ENCODE peak calls at places on chromosomes 1 and 21, in four cellular contexts. H is K562, E is HepG2, R is GM12878. O is an unnamed sample.

GRCh38 chr1:25546193-25546592 is 2.8 kb downstream of the LDLRAP1 start:
- DNase-seq in H (no peak), R (no peak), E (no peak), O (no peak)

GRCh38 chr1:187054862-187055757 is 226.4 kb downstream of the PLA2G4A start:
- DNase-seq in R (no peak), E (no peak), H (no peak), O (no peak)

GRCh38 chr1:119960501-119960900 is 64.2 kb upstream of the ADAM30 start:
- DNase-seq in H (no peak), E (no peak), R (no peak), O (no peak)

GRCh38 chr1:234997201-234998173 is 131.2 kb downstream of the TOMM20 start:
- DNase-seq in R (no peak), H (no peak), E (peak), O (no peak)

GRCh38 chr1:57279909-57280666 is 143.8 kb downstream of the DAB1 start:
- DNase-seq in H (no peak), E (peak), R (no peak), O (no peak)

GRCh38 chr1:212858461-212859265 is 588 bp downstream of the FLVCR1 start:
- DNase-seq in R (no peak), E (peak), H (peak), O (peak)

GRCh38 chr1:17984510-17985085 is 123.0 kb upstream of the IGSF21 start:
- DNase-seq in R (no peak), E (peak), H (peak), O (peak)

GRCh38 chr1:97571760-97572159 is 349.1 kb downstream of the DPYD start:
- DNase-seq in R (no peak), E (no peak), H (no peak), O (no peak)

GRCh38 chr1:197156692-197157091 is 10.2 kb upstream of the ASPM start:
- DNase-seq in H (no peak), E (no peak), R (no peak), O (no peak)

GRCh38 chr1:200245492-200245891 is 164.3 kb downstream of the ZNF281 start:
- DNase-seq in R (no peak), E (no peak), H (no peak), O (no peak)

GRCh38 chr1:210586785-210587184 is 258.1 kb downstream of the HHAT start:
- DNase-seq in E (no peak), H (no peak), R (no peak), O (no peak)

GRCh38 chr21:32990666-32991065 is 35.1 kb upstream of the OLIG2 start:
- DNase-seq in H (no peak), R (no peak), E (no peak), O (no peak)

GRCh38 chr1:179121159-179121938 is 39.5 kb downstream of the TOR3A start:
- DNase-seq in H (peak), R (no peak), E (peak), O (peak)

GRCh38 chr1:38238294-38238693 is 191.7 kb upstream of the POU3F1 start:
- DNase-seq in R (no peak), E (no peak), H (no peak), O (no peak)

GRCh38 chr1:91689586-91690481 is 189.2 kb downstream of the CDC7 start:
- DNase-seq in E (no peak), H (no peak), R (no peak), O (no peak)

GRCh38 chr1:109619655-109620395 is at the start of gene AMPD2:
- DNase-seq in R (peak), H (peak), E (peak), O (peak)

GRCh38 chr1:243495442-243496172 is 239.8 kb downstream of the SDCCAG8 start:
- DNase-seq in E (no peak), R (no peak), H (no peak), O (no peak)

GRCh38 chr1:236354330-236355147 is 39.5 kb upstream of the EDARADD start:
- DNase-seq in R (no peak), H (peak), E (no peak), O (no peak)

GRCh38 chr21:25961042-25961441 is 209.5 kb downstream of the APP start:
- DNase-seq in H (no peak), E (no peak), R (no peak), O (no peak)

GRCh38 chr21:29829514-29830255 is 110.1 kb downstream of the GRIK1 start:
- DNase-seq in H (no peak), E (no peak), R (no peak), O (no peak)

GRCh38 chr1:10665930-10666850 is 130.3 kb downstream of the CASZ1 start:
- DNase-seq in E (no peak), H (no peak), R (no peak), O (no peak)

GRCh38 chr21:22927469-22927868 is 1929.3 kb downstream of the NCAM2 start:
- DNase-seq in H (no peak), R (no peak), E (no peak), O (no peak)

GRCh38 chr1:150558761-150559626 is 9.8 kb downstream of the ADAMTSL4 start:
- DNase-seq in R (no peak), H (no peak), E (no peak), O (no peak)

GRCh38 chr1:223462047-223462446 is 68.8 kb downstream of the CCDC185 start:
- DNase-seq in E (no peak), H (no peak), R (no peak), O (no peak)

GRCh38 chr1:180786633-180787032 is 126.1 kb upstream of the KIAA1614 start:
- DNase-seq in H (peak), R (no peak), E (no peak), O (no peak)

GRCh38 chr21:44697811-44698734 is 1.1 kb downstream of the KRTAP10-12 start:
- DNase-seq in R (no peak), H (no peak), E (peak), O (no peak)

GRCh38 chr1:39050001-39050400 is 23.9 kb downstream of the NDUFS5 start:
- DNase-seq in E (no peak), R (no peak), H (no peak), O (no peak)

DNA sequence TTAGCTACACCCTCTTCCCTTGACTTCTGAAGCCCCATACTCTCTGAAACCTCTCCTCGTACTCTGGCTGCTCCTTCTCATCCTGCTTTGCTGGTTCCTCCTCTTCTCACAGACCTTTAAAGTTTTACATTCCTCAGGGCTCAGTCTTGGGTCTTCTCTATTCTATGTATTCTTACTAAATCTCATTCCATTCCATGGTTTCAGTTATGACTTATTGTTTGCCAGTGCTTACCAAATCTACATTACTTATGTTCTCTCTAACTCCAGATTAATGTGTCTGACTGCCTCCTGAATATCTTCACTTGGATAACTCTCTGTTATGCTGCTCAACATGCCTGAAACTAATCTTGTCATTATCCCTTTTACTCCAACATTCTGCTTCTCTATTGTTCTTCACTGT is 5.4 kb upstream of the SLC35D1 start:
- DNase-seq in H (no peak), R (no peak), E (no peak), O (no peak)
- TF ChIP-seq TARDBP in H (no peak), R (no peak), E (no peak), O (no peak)

GRCh38 chr21:14753069-14753465 is 207.0 kb upstream of the SAMSN1 start:
- DNase-seq in E (no peak), H (no peak), R (no peak), O (no peak)

GRCh38 chr21:14752006-14752909 is 206.1 kb upstream of the SAMSN1 start:
- DNase-seq in H (no peak), E (no peak), R (no peak), O (no peak)

GRCh38 chr21:14754682-14755081 is 208.6 kb upstream of the SAMSN1 start:
- DNase-seq in R (no peak), E (no peak), H (no peak), O (no peak)

GRCh38 chr21:14754259-14754604 is 208.1 kb upstream of the SAMSN1 start:
- DNase-seq in H (no peak), E (no peak), R (no peak), O (no peak)

DNA sequence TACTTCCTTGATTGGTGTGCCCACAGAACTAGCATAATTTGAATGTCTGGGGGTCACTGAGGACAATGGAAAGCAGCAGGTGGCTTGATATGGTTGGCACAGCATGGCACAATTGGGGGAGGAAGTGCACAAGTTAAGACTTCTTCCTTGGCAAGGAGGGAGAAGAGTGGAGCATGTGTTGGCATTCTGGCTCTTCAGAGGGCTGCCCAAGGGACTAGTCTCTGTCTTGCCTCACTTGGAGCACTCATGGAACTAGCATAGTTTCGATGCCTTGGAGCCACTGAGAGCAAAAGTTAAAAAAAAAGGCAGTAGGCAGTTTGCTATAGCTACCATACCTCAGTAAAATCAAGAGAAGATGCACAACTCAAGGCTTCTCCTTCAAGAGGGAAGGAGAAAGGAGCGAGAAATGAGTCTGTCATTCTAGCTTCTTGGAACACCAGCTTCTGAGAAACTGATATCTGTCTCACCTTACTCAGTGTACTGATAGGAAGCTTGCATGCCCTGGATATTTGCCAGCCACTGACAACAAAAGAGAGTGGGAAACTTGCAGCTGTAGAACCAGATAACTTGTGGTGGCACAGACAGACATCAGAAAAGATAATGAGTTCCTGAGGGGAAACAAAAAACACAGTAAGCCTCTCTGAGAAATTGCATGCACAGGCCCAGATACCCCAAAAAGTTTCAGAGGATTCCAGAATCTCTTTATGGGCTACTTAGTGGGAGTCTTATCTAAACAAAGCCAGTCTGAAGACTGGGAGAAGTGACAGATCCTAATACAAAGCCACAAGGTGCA is 207.5 kb upstream of the SAMSN1 start:
- DNase-seq in R (no peak), H (peak), E (no peak), O (no peak)
- TF ChIP-seq TARDBP in R (no peak), H (no peak), E (no peak), O (no peak)

GRCh38 chr1:205162301-205162700 is 40.5 kb upstream of the RBBP5 start:
- DNase-seq in R (no peak), H (no peak), E (no peak), O (no peak)

GRCh38 chr1:205152505-205152904 is 30.7 kb upstream of the RBBP5 start:
- DNase-seq in H (no peak), E (no peak), R (no peak), O (no peak)

GRCh38 chr1:205161071-205161470 is 39.3 kb upstream of the RBBP5 start:
- DNase-seq in E (no peak), R (no peak), H (no peak), O (no peak)

DNA sequence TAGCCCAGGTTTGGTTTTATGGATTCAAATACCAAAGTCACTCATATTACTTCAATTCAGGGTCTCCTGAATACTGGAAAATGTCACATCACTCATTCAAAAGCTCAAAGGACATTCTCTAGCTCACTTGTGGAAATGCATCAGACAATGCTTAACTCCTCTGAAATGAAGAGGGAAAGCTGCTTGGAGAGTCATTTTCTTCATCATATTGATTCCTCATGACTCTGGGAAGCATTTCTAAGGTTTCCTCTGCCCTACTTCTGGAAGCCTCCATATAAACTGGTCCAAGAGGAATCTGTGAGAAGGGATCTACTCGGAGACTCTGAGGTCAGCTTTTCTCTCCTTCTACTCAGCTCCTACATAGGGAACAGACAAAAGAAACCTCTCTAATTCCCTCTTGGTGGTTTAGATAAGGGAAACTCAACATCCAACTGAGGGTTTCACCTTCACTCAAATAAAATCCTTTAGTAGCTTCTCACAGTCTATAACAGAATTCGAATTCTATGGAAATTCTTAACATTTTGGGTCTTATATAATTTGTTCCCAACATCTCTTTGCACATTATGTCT is 36.4 kb upstream of the RBBP5 start:
- DNase-seq in R (no peak), H (no peak), E (no peak), O (no peak)
- TF ChIP-seq TARDBP in R (no peak), H (no peak), E (no peak), O (no peak)

GRCh38 chr1:167630568-167631385 is 745 bp downstream of the RCSD1 start:
- DNase-seq in R (peak), H (no peak), E (no peak), O (no peak)
- TF ChIP-seq TARDBP in R (no peak), H (no peak), E (no peak), O (no peak)

DNA sequence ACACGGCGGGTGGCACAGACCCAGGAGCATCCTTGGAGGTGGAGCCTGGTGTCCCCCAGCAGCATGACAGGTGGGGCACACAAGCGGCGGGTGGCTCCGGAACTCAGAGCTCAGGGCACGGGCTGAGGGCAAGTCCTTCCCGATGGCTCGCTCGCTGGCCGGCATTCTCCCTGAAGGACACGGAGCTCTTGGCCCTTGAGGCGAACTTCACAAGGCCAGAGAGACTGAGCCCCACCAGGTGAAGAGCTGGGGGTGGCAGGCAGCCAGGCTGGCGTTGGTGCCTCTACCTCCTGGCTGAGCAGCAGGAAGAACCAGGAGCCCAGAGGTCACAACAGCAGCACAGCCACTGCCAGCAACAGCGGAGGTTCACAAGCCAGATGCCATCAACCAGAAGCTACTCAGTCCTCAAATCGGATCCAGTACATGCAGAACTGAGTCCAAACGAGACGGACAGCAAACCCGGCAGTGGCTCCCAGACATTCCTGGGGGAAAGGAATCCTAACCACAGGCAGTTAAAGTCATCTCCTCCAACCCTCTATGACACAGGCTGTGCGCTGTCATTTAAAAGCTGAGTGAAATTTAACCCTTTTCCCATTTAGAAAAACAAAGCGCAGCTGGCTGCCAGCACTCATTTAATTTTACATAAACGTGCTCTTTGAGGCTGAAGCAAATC is 54.0 kb downstream of the NPHP4 start:
- DNase-seq in E (no peak), R (no peak), H (no peak), O (no peak)
- TF ChIP-seq TARDBP in E (no peak), R (no peak), H (no peak), O (no peak)

DNA sequence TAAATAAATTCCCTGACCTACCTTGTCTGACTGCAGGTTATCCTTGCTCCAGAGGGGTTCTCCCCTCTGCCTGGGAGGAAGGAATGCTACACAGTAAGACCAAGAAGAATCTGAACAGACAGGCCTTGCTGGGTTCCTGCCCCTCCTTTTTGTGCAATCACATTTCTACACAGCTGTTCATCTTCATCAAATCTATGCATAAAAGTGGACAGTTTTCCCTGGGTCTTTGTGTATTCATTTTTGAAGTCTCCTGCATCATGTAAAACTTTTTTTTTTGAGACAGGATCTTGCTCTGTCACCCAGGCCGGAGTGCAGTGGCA is 50.6 kb downstream of the DNTTIP2 start:
- DNase-seq in H (no peak), R (no peak), E (no peak), O (no peak)
- TF ChIP-seq TARDBP in H (no peak), R (no peak), E (no peak), O (no peak)

GRCh38 chr1:61742620-61743431 is 546 bp downstream of the PATJ start:
- DNase-seq in E (peak), R (no peak), H (no peak), O (peak)
- TF ChIP-seq TARDBP in E (no peak), R (no peak), H (no peak), O (no peak)

GRCh38 chr1:84996846-84997666 is at the start of gene MCOLN2:
- DNase-seq in E (no peak), R (no peak), H (peak), O (peak)
- TF ChIP-seq TARDBP in E (no peak), R (no peak), H (no peak), O (no peak)

DNA sequence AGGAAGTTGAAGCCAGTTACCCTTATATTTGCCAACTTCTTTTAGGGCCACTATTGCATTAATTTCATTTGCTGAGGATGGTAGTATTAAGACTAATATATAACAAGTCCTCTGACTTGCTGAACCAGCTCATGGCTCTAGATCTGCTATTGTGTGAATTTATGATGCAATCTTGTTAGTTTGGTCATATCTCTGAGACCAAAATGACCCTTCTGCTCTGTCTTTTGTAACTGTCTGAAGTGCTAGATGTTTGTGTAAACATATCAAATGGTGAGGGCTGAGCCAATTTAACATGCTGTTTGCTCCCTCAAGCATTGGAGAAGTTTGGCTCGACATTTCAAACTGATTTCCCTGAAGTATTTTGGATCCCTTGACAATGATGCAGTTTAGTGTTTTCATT is 106.9 kb upstream of the PTGFR start:
- DNase-seq in E (no peak), R (no peak), H (no peak), O (no peak)
- TF ChIP-seq TARDBP in E (no peak), R (no peak), H (no peak), O (no peak)

DNA sequence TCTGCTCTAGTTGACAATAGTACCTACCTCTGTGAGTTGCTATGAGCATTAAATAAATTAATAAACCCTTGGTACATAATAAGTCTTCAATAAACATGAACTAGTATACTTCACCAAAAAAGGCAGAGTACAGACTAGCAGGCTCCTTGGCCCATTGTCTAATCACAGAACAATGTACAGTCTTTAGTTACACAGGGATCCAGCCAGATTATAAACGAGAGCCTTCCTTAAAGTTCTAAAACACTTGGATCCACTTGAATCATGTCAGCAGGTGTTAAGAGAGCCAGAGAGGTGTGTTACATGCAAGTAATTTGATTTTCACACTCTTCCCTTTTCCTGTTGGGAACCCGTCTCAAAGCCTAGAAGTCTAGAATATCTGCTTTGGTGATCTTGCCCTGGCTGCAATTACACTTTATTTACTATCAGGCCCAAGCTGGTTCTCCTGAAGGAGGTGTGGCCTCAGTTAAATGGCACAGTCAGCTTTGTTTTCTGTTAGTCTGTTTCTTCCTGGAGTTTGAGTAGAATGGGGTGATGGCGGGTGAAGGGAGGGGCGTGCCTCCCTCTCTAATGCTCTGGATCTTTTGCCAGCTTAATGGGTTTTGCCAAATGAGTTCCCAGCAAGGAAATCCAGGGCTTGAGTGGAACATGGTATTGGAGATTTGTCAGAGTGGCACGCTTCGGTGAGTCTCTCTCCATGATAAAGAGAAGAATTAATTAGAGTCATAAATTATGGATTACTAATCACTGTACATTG is 570.9 kb upstream of the CAMK1G start:
- DNase-seq in E (no peak), R (no peak), H (no peak), O (no peak)
- TF ChIP-seq TARDBP in E (no peak), R (no peak), H (no peak), O (no peak)

O was measured in HEK293T.